ENCODE peak calls at places on chromosomes 3 and 15, in seven cellular contexts. X is activated CD4-positive, alpha-beta T cell treated with anti-CD3 and anti-CD28 coated beads, Interleukin-2, amount 10 ng/mL, durations not matched to agents 7 days and 5 days; R is OCI-LY7; O is T-helper 9 cell; Q is nephron progenitor cell; L is NCI-H524; K is activated CD8-positive, alpha-beta memory T cell treated with anti-CD3 and anti-CD28 coated beads for 24 hours. P is an unnamed sample.

GRCh38 chr3:142278451-142278850 is 53.1 kb upstream of the GK5 start:
- DNase-seq in L (no peak), O (no peak), Q (no peak), X (no peak), R (no peak), K (no peak), P (no peak)

GRCh38 chr15:63466378-63467192 is 37.8 kb upstream of the USP3 start:
- DNase-seq in X (peak; percentile 80), R (peak; percentile 87), Q (peak; percentile 18), K (peak; percentile 75), O (peak; percentile 21), L (peak; percentile 92), P (peak; percentile 75)

GRCh38 chr15:60110909-60111308 is 106.8 kb downstream of the FOXB1 start:
- DNase-seq in L (no peak), O (no peak), X (no peak), K (no peak), R (no peak), Q (no peak), P (no peak)

GRCh38 chr3:184040010-184040409 is 8.5 kb downstream of the HTR3D start:
- DNase-seq in Q (no peak), O (no peak), L (peak; percentile 94), K (no peak), X (no peak), R (no peak), P (no peak)

GRCh38 chr3:23608650-23609049 is 197.1 kb upstream of the UBE2E1 start:
- DNase-seq in R (no peak), X (no peak), L (no peak), K (no peak), O (no peak), Q (no peak), P (no peak)

GRCh38 chr3:115657168-115657567 is 33.9 kb downstream of the GAP43 start:
- DNase-seq in O (no peak), X (no peak), R (no peak), Q (no peak), K (no peak), L (no peak), P (peak; percentile 11)

GRCh38 chr3:67030785-67031740 is 33.0 kb downstream of the KBTBD8 start:
- DNase-seq in Q (no peak), X (no peak), R (no peak), O (no peak), L (no peak), K (no peak), P (no peak)

GRCh38 chr3:13704174-13704573 is 155.2 kb downstream of the FBLN2 start:
- DNase-seq in Q (no peak), K (no peak), X (no peak), O (no peak), L (no peak), R (no peak), P (no peak)

GRCh38 chr3:187274977-187275338 is 16.6 kb downstream of the MASP1 start:
- DNase-seq in X (no peak), Q (peak; percentile 8), R (no peak), L (peak; percentile 90), K (no peak), O (no peak), P (no peak)

GRCh38 chr15:80800067-80800466 is 20.9 kb downstream of the CEMIP start:
- DNase-seq in L (no peak), R (no peak), K (no peak), X (no peak), O (no peak), Q (no peak), P (no peak)

GRCh38 chr3:129224984-129225393 is 24.4 kb upstream of the COPG1 start:
- DNase-seq in Q (no peak), L (no peak), X (peak; percentile 22), O (no peak), K (peak; percentile 64), R (peak; percentile 36), P (no peak)

GRCh38 chr15:64774556-64775523 is 549 bp downstream of the RBPMS2 start:
- DNase-seq in L (no peak), Q (peak; percentile 70), X (peak; percentile 18), R (no peak), K (peak; percentile 59), O (no peak), P (no peak)

GRCh38 chr3:183252108-183252782 is 808 bp upstream of the B3GNT5 start:
- DNase-seq in X (no peak), L (no peak), Q (no peak), O (no peak), R (no peak), K (no peak), P (no peak)

GRCh38 chr3:21517184-21517583 is 233.8 kb downstream of the ZNF385D start:
- DNase-seq in X (no peak), O (no peak), R (no peak), K (no peak), Q (no peak), L (no peak), P (no peak)

GRCh38 chr3:14403636-14404395 is 1.4 kb downstream of the SLC6A6 start:
- DNase-seq in X (no peak), Q (peak; percentile 43), K (no peak), L (peak; percentile 45), R (no peak), O (no peak), P (no peak)

GRCh38 chr3:143811602-143812001 is 36.7 kb downstream of the SLC9A9 start:
- DNase-seq in O (no peak), L (no peak), Q (no peak), R (no peak), K (no peak), X (no peak), P (no peak)

GRCh38 chr3:39641210-39641718 is 168.1 kb upstream of the MYRIP start:
- DNase-seq in L (no peak), O (no peak), K (no peak), Q (no peak), R (no peak), X (no peak), P (no peak)

GRCh38 chr3:129314757-129315385 is 36.2 kb downstream of the HMCES start:
- DNase-seq in L (peak; percentile 96), O (no peak), K (peak; percentile 78), R (peak; percentile 91), X (peak; percentile 71), Q (peak; percentile 89), P (peak; percentile 73)

GRCh38 chr15:75454471-75455418 is 3.3 kb upstream of the SIN3A start:
- DNase-seq in O (peak; percentile 78), L (peak; percentile 87), Q (peak; percentile 77), X (peak; percentile 83), K (peak; percentile 90), R (peak; percentile 77), P (peak; percentile 65)

GRCh38 chr3:12897537-12898289 is 56.3 kb upstream of the RPL32 start:
- DNase-seq in K (no peak), Q (no peak), O (no peak), R (no peak), L (peak; percentile 65), X (no peak), P (no peak)

GRCh38 chr3:56302417-56302816 is 165.8 kb downstream of the ERC2 start:
- DNase-seq in X (no peak), L (peak; percentile 24), O (no peak), R (peak; percentile 46), K (no peak), Q (no peak), P (no peak)

GRCh38 chr3:140922634-140923033 is 19.0 kb upstream of the SLC25A36 start:
- DNase-seq in L (peak; percentile 29), Q (no peak), K (no peak), O (no peak), X (no peak), R (peak; percentile 24), P (peak; percentile 31)

GRCh38 chr15:89018235-89018634 is 70.0 kb upstream of the ABHD2 start:
- DNase-seq in K (no peak), R (no peak), O (no peak), Q (peak; percentile 27), X (no peak), L (no peak), P (no peak)

GRCh38 chr3:9143180-9143579 is 106.3 kb downstream of the SRGAP3 start:
- DNase-seq in R (no peak), L (no peak), X (no peak), K (no peak), Q (no peak), O (no peak), P (no peak)

GRCh38 chr3:191499307-191500125 is 38.6 kb downstream of the PYDC2 start:
- DNase-seq in Q (peak; percentile 40), O (no peak), L (peak; percentile 68), X (no peak), R (no peak), K (no peak), P (no peak)

GRCh38 chr3:193851941-193852674 is 259.1 kb downstream of the OPA1 start:
- DNase-seq in R (no peak), K (no peak), O (no peak), L (no peak), Q (peak; percentile 32), X (no peak), P (no peak)

GRCh38 chr3:18648163-18648562 is 223.0 kb upstream of the SATB1 start:
- DNase-seq in L (no peak), K (no peak), X (no peak), O (no peak), Q (no peak), R (no peak), P (no peak)

GRCh38 chr15:66730168-66731014 is 28.4 kb downstream of the SMAD6 start:
- DNase-seq in L (no peak), X (no peak), K (no peak), R (no peak), Q (no peak), O (no peak), P (no peak)

GRCh38 chr3:171980578-171981270 is 58.7 kb upstream of the FNDC3B start:
- DNase-seq in Q (no peak), O (no peak), R (peak; percentile 16), L (no peak), X (no peak), K (no peak), P (no peak)

GRCh38 chr3:50401973-50402372 is 42.7 kb upstream of the TMEM115 start:
- DNase-seq in Q (no peak), O (no peak), L (no peak), R (no peak), K (no peak), X (no peak), P (no peak)

GRCh38 chr3:46206284-46206683 is 1.8 kb downstream of the CCR1 start:
- DNase-seq in R (no peak), O (no peak), L (no peak), K (no peak), Q (no peak), X (no peak), P (no peak)

GRCh38 chr3:17233398-17233800 is 348.6 kb downstream of the PLCL2 start:
- DNase-seq in L (peak; percentile 70), Q (peak; percentile 4), O (peak; percentile 1), X (peak; percentile 68), R (peak; percentile 83), K (no peak), P (peak; percentile 40)

GRCh38 chr3:134001251-134001650 is 28.5 kb downstream of the SLCO2A1 start:
- DNase-seq in K (peak; percentile 4), L (no peak), Q (no peak), R (no peak), O (no peak), X (no peak), P (no peak)

GRCh38 chr3:57752307-57752706 is 3.8 kb upstream of the SLMAP start:
- DNase-seq in X (no peak), R (no peak), Q (no peak), L (no peak), O (no peak), K (no peak), P (no peak)

GRCh38 chr15:62783303-62783957 is 259.1 kb upstream of the TPM1 start:
- DNase-seq in K (no peak), O (no peak), X (no peak), L (no peak), Q (no peak), R (no peak), P (no peak)